ENCODE peak calls at places on chromosomes 2 and 18, in seven cellular contexts. R is HepG2, H is K562, B is A549, X is SK-N-SH, U is stomach, W is transverse colon. J is an unnamed sample.

GRCh38 chr2:230457073-230457768 is 41.2 kb downstream of the SP100 start:
- DNase-seq in X (no peak), W (no peak), B (no peak), U (no peak), H (no peak), R (no peak), J (no peak)

GRCh38 chr2:240685771-240686371 is 3.2 kb upstream of the AQP12B start:
- DNase-seq in W (peak; percentile 61), X (peak; percentile 36), U (no peak), H (peak; percentile 7), B (no peak), R (no peak), J (no peak)

GRCh38 chr2:195382186-195382585 is 274.8 kb upstream of the SLC39A10 start:
- DNase-seq in X (no peak), H (no peak), R (no peak), U (no peak), W (no peak), B (no peak), J (no peak)

GRCh38 chr18:6059551-6059950 is 164.2 kb upstream of the TMEM200C start:
- DNase-seq in W (no peak), U (no peak), R (no peak), H (no peak), B (no peak), X (no peak), J (no peak)

GRCh38 chr2:1136071-1136470 is 185.4 kb downstream of the SNTG2 start:
- DNase-seq in U (no peak), B (no peak), R (no peak), H (peak; percentile 4), W (no peak), X (peak; percentile 61), J (no peak)

GRCh38 chr2:45771251-45771650 is 119.8 kb downstream of the PRKCE start:
- DNase-seq in B (no peak), R (no peak), H (no peak), U (no peak), X (peak; percentile 62), W (peak; percentile 18), J (peak; percentile 30)

GRCh38 chr2:212052412-212053159 is 486.0 kb downstream of the ERBB4 start:
- DNase-seq in X (no peak), H (no peak), U (no peak), R (no peak), W (no peak), B (no peak), J (no peak)

GRCh38 chr18:2881490-2882195 is 34.8 kb downstream of the EMILIN2 start:
- DNase-seq in H (no peak), R (no peak), W (peak; percentile 43), X (no peak), B (no peak), U (no peak), J (peak; percentile 60)

GRCh38 chr2:170963386-170963785 is 34.3 kb downstream of the GORASP2 start:
- DNase-seq in R (no peak), U (no peak), H (no peak), W (no peak), B (no peak), X (no peak), J (no peak)

GRCh38 chr18:3104190-3105054 is 91.5 kb upstream of the LPIN2 start:
- DNase-seq in R (no peak), U (no peak), W (no peak), B (no peak), H (no peak), X (no peak), J (no peak)

GRCh38 chr2:45685299-45685698 is 33.8 kb downstream of the PRKCE start:
- DNase-seq in U (no peak), R (no peak), X (no peak), B (no peak), W (peak; percentile 37), H (no peak), J (no peak)

GRCh38 chr2:48131503-48132293 is 225.4 kb upstream of the FBXO11 start:
- DNase-seq in X (peak; percentile 49), W (no peak), H (no peak), B (no peak), U (no peak), R (no peak), J (no peak)

GRCh38 chr2:2324565-2325101 is 6.4 kb downstream of the MYT1L start:
- DNase-seq in U (no peak), H (no peak), B (no peak), R (no peak), X (peak; percentile 48), W (no peak), J (no peak)

GRCh38 chr2:151760139-151760650 is 25.9 kb upstream of the NEB start:
- DNase-seq in H (peak; percentile 86), W (no peak), B (no peak), R (peak; percentile 79), X (no peak), U (no peak), J (no peak)

GRCh38 chr18:24987933-24988840 is 363.8 kb downstream of the ZNF521 start:
- DNase-seq in H (no peak), R (no peak), W (no peak), U (no peak), X (no peak), B (no peak), J (peak; percentile 44)

GRCh38 chr18:42229211-42230210 is 274.5 kb downstream of the PIK3C3 start:
- DNase-seq in U (no peak), W (no peak), X (no peak), R (no peak), H (no peak), B (no peak), J (no peak)

GRCh38 chr2:74865770-74866674 is 32.1 kb downstream of the HK2 start:
- DNase-seq in U (no peak), B (no peak), H (no peak), W (no peak), X (no peak), R (peak; percentile 38), J (no peak)

GRCh38 chr2:85710687-85711577 is 16.8 kb downstream of the GNLY start:
- DNase-seq in R (no peak), B (no peak), W (peak; percentile 40), X (no peak), H (no peak), U (no peak), J (peak; percentile 37)

GRCh38 chr2:67046568-67046967 is 350.6 kb upstream of the ETAA1 start:
- DNase-seq in R (no peak), W (no peak), B (no peak), X (no peak), U (no peak), H (no peak), J (no peak)

GRCh38 chr2:134917219-134917957 is 1.2 kb upstream of the CCNT2 start:
- DNase-seq in W (peak; percentile 28), X (no peak), R (peak; percentile 11), U (no peak), H (peak; percentile 45), B (peak; percentile 12), J (no peak)

GRCh38 chr2:227509824-227510619 is 38.1 kb downstream of the AGFG1 start:
- DNase-seq in H (peak; percentile 19), R (peak; percentile 18), X (peak; percentile 55), U (no peak), W (no peak), B (peak; percentile 42), J (no peak)

GRCh38 chr2:241257419-241258032 is 57.9 kb downstream of the HDLBP start:
- DNase-seq in H (no peak), U (no peak), X (no peak), W (no peak), R (no peak), B (no peak), J (no peak)

GRCh38 chr2:63888490-63889402 is 47.0 kb downstream of the UGP2 start:
- DNase-seq in X (peak; percentile 61), B (peak; percentile 65), R (peak; percentile 65), U (peak; percentile 41), W (peak; percentile 32), H (peak; percentile 67), J (no peak)

GRCh38 chr2:157181234-157181633 is 76.3 kb upstream of the GALNT5 start:
- DNase-seq in X (no peak), W (no peak), B (no peak), H (no peak), U (no peak), R (no peak), J (no peak)

GRCh38 chr18:48201952-48202898 is 207.0 kb downstream of the ZBTB7C start:
- DNase-seq in H (no peak), R (no peak), B (no peak), X (no peak), W (peak; percentile 44), U (no peak), J (no peak)

GRCh38 chr2:43426305-43427031 is 169.4 kb downstream of the THADA start:
- DNase-seq in B (peak; percentile 95), R (peak; percentile 94), H (peak; percentile 90), X (peak; percentile 81), W (peak; percentile 77), U (peak; percentile 63), J (peak; percentile 44)

GRCh38 chr2:146587291-146587713 is 1257.5 kb upstream of the ACVR2A start:
- DNase-seq in R (no peak), B (no peak), U (no peak), H (no peak), W (no peak), X (peak; percentile 4), J (no peak)

GRCh38 chr2:146597291-146597690 is 1247.5 kb upstream of the ACVR2A start:
- DNase-seq in B (no peak), W (no peak), R (no peak), U (no peak), X (no peak), H (no peak), J (no peak)

GRCh38 chr2:146591907-146592306 is 1252.9 kb upstream of the ACVR2A start:
- DNase-seq in B (no peak), X (no peak), R (no peak), U (no peak), H (no peak), W (no peak), J (no peak)
- TF ChIP-seq EP300 in B (no peak), X (no peak), R (no peak), U (no peak), H (no peak), W (no peak), J (no peak)

GRCh38 chr18:64042728-64043358 is 73.0 kb downstream of the SERPINB8 start:
- DNase-seq in U (no peak), R (no peak), X (no peak), H (no peak), W (no peak), B (no peak), J (no peak)

GRCh38 chr18:64044616-64045015 is 74.7 kb downstream of the SERPINB8 start:
- DNase-seq in R (no peak), X (no peak), U (no peak), W (no peak), H (no peak), B (no peak), J (no peak)
- H3K4me3 ChIP-seq in R (no peak overlapping the region), X (no peak overlapping the region), U (no peak overlapping the region), W (no peak overlapping the region), H (no peak overlapping the region), B (no peak overlapping the region), J (no peak overlapping the region)

GRCh38 chr2:168439536-168439935 is 16.5 kb upstream of the CERS6 start:
- DNase-seq in H (no peak), B (no peak), U (no peak), W (no peak), X (no peak), R (no peak), J (no peak)
- H3K27ac ChIP-seq in H (no peak overlapping the region), B (no peak overlapping the region), U (no peak overlapping the region), W (no peak overlapping the region), X (no peak overlapping the region), R (no peak overlapping the region), J (no peak overlapping the region)

DNA sequence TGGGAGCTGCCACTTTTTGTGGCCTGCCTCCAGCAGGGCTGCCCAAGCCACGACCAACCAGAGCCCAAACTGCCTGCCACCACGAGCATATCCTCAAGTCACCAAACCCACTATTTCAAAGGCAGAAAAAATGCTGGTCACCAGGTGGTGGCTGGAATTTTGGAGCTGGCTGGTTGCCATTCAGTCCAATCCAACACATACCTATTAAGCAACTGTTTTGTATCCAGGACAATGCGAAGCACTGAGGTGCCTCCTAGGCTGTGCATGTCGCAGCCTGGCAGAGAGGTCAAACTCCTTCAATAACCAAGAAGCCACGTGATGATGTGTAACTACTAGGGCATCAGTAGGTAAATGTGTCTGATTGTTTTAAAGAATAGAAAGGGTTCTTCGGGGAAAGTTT is 108.3 kb upstream of the PPP1CB start:
- DNase-seq in R (peak; percentile 66), H (no peak), X (no peak), W (no peak), B (no peak), U (peak; percentile 54), J (no peak)
- TF ChIP-seq EP300 in R (no peak), H (no peak), X (no peak), W (no peak), B (no peak), U (no peak), J (no peak)